ENCODE peak calls at places on chromosome 19, in five cellular contexts. Z is NCI-H1930, O is EH, W is HS-5, N is neural crest cell. A is an unnamed sample.
A peak's percentile ranks its signal among the peaks of the same experiment; 100 is the strongest.

GRCh38 chr19:6551607-6552450 is 21.0 kb downstream of the TNFSF9 start:
- DNase-seq in W (no peak), N (peak; percentile 48), O (no peak), Z (no peak), A (no peak)

GRCh38 chr19:40252395-40252794 is 25.9 kb upstream of the CCNP start:
- DNase-seq in Z (no peak), O (no peak), W (no peak), N (no peak), A (no peak)

GRCh38 chr19:3987619-3988371 is 2.5 kb upstream of the EEF2 start:
- DNase-seq in Z (peak; percentile 50), O (peak; percentile 86), W (no peak), N (peak; percentile 88), A (no peak)

GRCh38 chr19:29887498-29887897 is 54.5 kb upstream of the URI1 start:
- DNase-seq in O (peak; percentile 7), W (no peak), N (no peak), Z (no peak), A (no peak)

GRCh38 chr19:32662186-32662585 is 12.8 kb downstream of the ANKRD27 start:
- DNase-seq in O (peak; percentile 40), N (no peak), Z (no peak), W (peak; percentile 9), A (no peak)

GRCh38 chr19:6473652-6474051 is 7.9 kb downstream of the DENND1C start:
- DNase-seq in W (no peak), O (no peak), N (no peak), Z (no peak), A (no peak)

GRCh38 chr19:47229674-47230121 is 1.3 kb downstream of the BBC3 start:
- DNase-seq in N (no peak), Z (no peak), W (no peak), O (peak; percentile 30), A (no peak)

GRCh38 chr19:37981785-37982475 is 74.9 kb downstream of the SIPA1L3 start:
- DNase-seq in Z (no peak), N (no peak), W (no peak), O (peak; percentile 54), A (no peak)

GRCh38 chr19:15374796-15375440 is 4.7 kb downstream of the AKAP8 start:
- DNase-seq in N (no peak), Z (no peak), O (no peak), W (no peak), A (peak; percentile 38)

GRCh38 chr19:4754248-4754647 is 30.6 kb upstream of the DPP9 start:
- DNase-seq in Z (no peak), O (peak; percentile 13), N (no peak), W (no peak), A (no peak)

GRCh38 chr19:3106509-3107141 is 12.5 kb downstream of the GNA11 start:
- DNase-seq in W (no peak), Z (no peak), O (no peak), N (no peak), A (no peak)

GRCh38 chr19:13155472-13156284 is 5.5 kb downstream of the IER2 start:
- DNase-seq in N (peak; percentile 72), W (no peak), O (peak; percentile 76), Z (no peak), A (no peak)

GRCh38 chr19:8573316-8573715 is 3.9 kb downstream of the MYO1F start:
- DNase-seq in W (no peak), Z (no peak), O (no peak), N (no peak), A (no peak)

GRCh38 chr19:13053761-13054604 is 48.7 kb downstream of the LYL1 start:
- DNase-seq in W (peak; percentile 93), N (peak; percentile 62), Z (no peak), O (peak; percentile 99), A (peak; percentile 47)

GRCh38 chr19:2041436-2041685 is 9.7 kb downstream of the MKNK2 start:
- DNase-seq in O (no peak), W (no peak), N (no peak), Z (no peak), A (no peak)

GRCh38 chr19:23996549-23996948 is 81.9 kb downstream of the ZNF726 start:
- DNase-seq in W (no peak), Z (no peak), N (no peak), O (peak; percentile 1), A (no peak)

GRCh38 chr19:35558400-35559280 is 4.8 kb downstream of the ATP4A start:
- DNase-seq in O (no peak), Z (no peak), N (no peak), W (no peak), A (no peak)

GRCh38 chr19:19615086-19615485 is 3.4 kb downstream of the PBX4 start:
- DNase-seq in N (no peak), O (peak; percentile 76), W (peak; percentile 30), Z (no peak), A (no peak)

GRCh38 chr19:42334697-42335373 is 9.4 kb downstream of the MEGF8 start:
- DNase-seq in N (no peak), O (no peak), Z (no peak), W (no peak), A (no peak)

GRCh38 chr19:19098703-19099632 is 35.2 kb downstream of the SLC25A42 start:
- DNase-seq in O (no peak), Z (no peak), N (no peak), W (no peak), A (no peak)

GRCh38 chr19:6632002-6632621 is 37.8 kb downstream of the TNFSF14 start:
- DNase-seq in Z (peak; percentile 36), W (no peak), N (peak; percentile 90), O (peak; percentile 67), A (no peak)

GRCh38 chr19:33282036-33282686 is 20.2 kb downstream of the CEBPA start:
- DNase-seq in W (no peak), N (no peak), O (peak; percentile 66), Z (no peak), A (no peak)

GRCh38 chr19:10501971-10502523 is 1.1 kb downstream of the KEAP1 start:
- DNase-seq in O (peak; percentile 67), W (no peak), Z (no peak), N (peak; percentile 23), A (no peak)

GRCh38 chr19:18503971-18504885 is 17.6 kb downstream of the ELL start:
- DNase-seq in W (no peak), O (no peak), N (no peak), Z (no peak), A (no peak)

GRCh38 chr19:14089662-14090508 is 666 bp downstream of the SAMD1 start:
- DNase-seq in Z (no peak), N (peak; percentile 51), O (peak; percentile 65), W (no peak), A (no peak)

GRCh38 chr19:41500443-41500842 is 57.5 kb downstream of the ERICH4 start:
- DNase-seq in O (no peak), N (no peak), Z (no peak), W (no peak), A (no peak)

GRCh38 chr19:40348961-40349507 is 539 bp downstream of the PLD3 start:
- DNase-seq in N (no peak), Z (peak; percentile 13), O (peak; percentile 57), W (peak; percentile 18), A (peak; percentile 12)

GRCh38 chr19:29576761-29577661 is 29.1 kb upstream of the POP4 start:
- DNase-seq in N (no peak), Z (no peak), W (no peak), O (peak; percentile 10), A (peak; percentile 4)

GRCh38 chr19:38850976-38851621 is 1.3 kb upstream of the HNRNPL start:
- DNase-seq in Z (no peak), N (no peak), O (no peak), W (no peak), A (no peak)

GRCh38 chr19:3073159-3073563 is 10.9 kb upstream of the TLE5 start:
- DNase-seq in N (no peak), W (no peak), O (peak; percentile 72), Z (no peak), A (no peak)

GRCh38 chr19:51689751-51690358 is 3.3 kb upstream of the SPACA6 start:
- DNase-seq in N (peak; percentile 74), Z (no peak), O (peak; percentile 50), W (no peak), A (no peak)

A was measured in epithelial cell of proximal tubule.